ENCODE peak calls at places on chromosomes 16 and 17, in ten cellular contexts. L is HCT116, K is prostate gland, G is H1, I is K562, O is A549, H is stomach, U is lower leg skin, M is transverse colon, C is tibial nerve. D is an unnamed sample.
A peak's percentile ranks its signal among the peaks of the same experiment; 100 is the strongest.

GRCh38 chr17:78144736-78145641 is 1.2 kb upstream of the C17orf99 start:
- DNase-seq in K (no peak), O (peak; percentile 44), I (no peak), C (no peak), U (no peak), G (no peak), M (peak; percentile 54), H (peak; percentile 93), L (no peak), D (peak; percentile 96)

GRCh38 chr17:72447251-72447640 is 326.4 kb downstream of the SOX9 start:
- DNase-seq in H (no peak), U (no peak), C (no peak), I (no peak), L (no peak), G (no peak), O (no peak), K (no peak), M (no peak), D (no peak)

GRCh38 chr17:78391843-78392242 is 13.4 kb downstream of the PGS1 start:
- DNase-seq in K (no peak), G (no peak), L (peak; percentile 13), M (no peak), C (no peak), O (peak; percentile 42), I (no peak), U (no peak), H (no peak), D (no peak)

GRCh38 chr17:43220511-43221125 is 7.8 kb downstream of the CCDC200 start:
- DNase-seq in M (no peak), I (no peak), G (peak; percentile 30), O (no peak), K (no peak), H (no peak), U (no peak), L (no peak), C (no peak), D (no peak)

GRCh38 chr16:49793244-49793643 is 62.7 kb downstream of the ZNF423 start:
- DNase-seq in C (no peak), H (no peak), I (no peak), M (no peak), L (no peak), U (no peak), O (no peak), K (no peak), G (no peak), D (no peak)

GRCh38 chr17:21129023-21129681 is 2.4 kb downstream of the DHRS7B start:
- DNase-seq in L (no peak), I (no peak), O (peak; percentile 67), K (peak; percentile 24), U (no peak), G (no peak), M (no peak), H (no peak), C (peak; percentile 43), D (peak; percentile 39)

GRCh38 chr16:73202176-73202729 is 154.3 kb upstream of the ZFHX3 start:
- DNase-seq in C (no peak), H (no peak), O (peak; percentile 16), K (no peak), U (no peak), L (no peak), M (peak; percentile 79), I (no peak), G (no peak), D (no peak)

GRCh38 chr17:1090454-1091189 is 89.2 kb downstream of the ABR start:
- DNase-seq in U (no peak), K (peak; percentile 54), O (no peak), L (no peak), M (no peak), H (peak; percentile 47), I (no peak), C (no peak), G (no peak), D (peak; percentile 85)

GRCh38 chr16:72962347-72962746 is 85.6 kb downstream of the ZFHX3 start:
- DNase-seq in G (no peak), M (no peak), H (no peak), L (no peak), I (no peak), C (no peak), O (no peak), K (no peak), U (no peak), D (no peak)

GRCh38 chr17:81832608-81833159 is 407 bp downstream of the MCRIP1 start:
- DNase-seq in L (no peak), K (no peak), G (peak; percentile 71), O (no peak), U (no peak), I (peak; percentile 56), H (no peak), C (peak; percentile 18), M (no peak), D (peak; percentile 21)

GRCh38 chr17:9240659-9241370 is 219.5 kb downstream of the NTN1 start:
- DNase-seq in L (no peak), U (peak; percentile 78), G (no peak), I (peak; percentile 21), K (peak; percentile 55), M (peak; percentile 71), H (peak; percentile 47), C (peak; percentile 86), O (peak; percentile 36), D (peak; percentile 61)

GRCh38 chr17:37791434-37791833 is 46.6 kb upstream of the HNF1B start:
- DNase-seq in L (no peak), M (peak; percentile 37), K (no peak), H (peak; percentile 30), I (peak; percentile 67), U (no peak), O (peak; percentile 80), C (no peak), G (no peak), D (no peak)
- TF ChIP-seq CTCF in L (peak; percentile 28), M (peak; percentile 74), K (peak; percentile 38), H (peak; percentile 23), I (peak; percentile 82), U (no peak), O (peak; percentile 83), C (peak; percentile 18), G (peak; percentile 62), D (no peak)

GRCh38 chr16:27516360-27516759 is 33.4 kb downstream of the GTF3C1 start:
- DNase-seq in K (no peak), M (no peak), I (no peak), C (no peak), O (no peak), U (no peak), H (no peak), G (no peak), L (no peak), D (no peak)

GRCh38 chr16:27515874-27516353 is 33.8 kb downstream of the GTF3C1 start:
- DNase-seq in I (peak; percentile 56), L (peak; percentile 6), C (no peak), G (peak; percentile 79), H (peak; percentile 27), M (no peak), O (peak; percentile 48), K (no peak), U (no peak), D (peak; percentile 21)

GRCh38 chr16:27514806-27515205 is 34.9 kb downstream of the GTF3C1 start:
- DNase-seq in G (no peak), O (no peak), H (no peak), I (no peak), U (no peak), L (no peak), M (no peak), C (no peak), K (no peak), D (peak; percentile 67)

GRCh38 chr16:27520982-27521673 is 28.6 kb downstream of the GTF3C1 start:
- DNase-seq in K (no peak), M (no peak), H (no peak), U (no peak), I (no peak), G (no peak), C (no peak), O (no peak), L (no peak), D (peak; percentile 15)

GRCh38 chr16:27518226-27518625 is 31.5 kb downstream of the GTF3C1 start:
- DNase-seq in K (peak; percentile 63), H (no peak), I (no peak), O (no peak), U (no peak), M (no peak), L (no peak), G (no peak), C (no peak), D (no peak)
- TF ChIP-seq POLR2A in K (no peak), H (no peak), I (no peak), O (no peak), U (no peak), M (no peak), L (no peak), G (no peak), C (no peak), D (no peak)

GRCh38 chr16:585351-585750 is 4.5 kb upstream of the RAB40C start:
- DNase-seq in L (no peak), O (peak; percentile 55), K (no peak), H (peak; percentile 67), M (no peak), C (no peak), G (no peak), I (no peak), U (no peak), D (peak; percentile 63)
- TF ChIP-seq CTCF in L (no peak), O (no peak), K (no peak), H (peak; percentile 12), M (peak; percentile 41), C (no peak), G (peak; percentile 19), I (no peak), U (no peak), D (peak; percentile 20)

GRCh38 chr17:4852504-4853075 is 19.4 kb downstream of the MINK1 start:
- DNase-seq in I (peak; percentile 58), U (no peak), C (no peak), G (no peak), M (no peak), H (no peak), K (no peak), O (peak; percentile 56), L (no peak), D (no peak)
- TF ChIP-seq POLR2A in I (no peak), U (no peak), C (no peak), G (no peak), M (no peak), H (no peak), K (no peak), O (no peak), L (no peak), D (no peak)

GRCh38 chr17:45946841-45947256 is 52.2 kb upstream of the STH start:
- DNase-seq in M (no peak), I (no peak), G (no peak), K (no peak), O (no peak), U (no peak), H (no peak), C (no peak), L (no peak), D (peak; percentile 36)
- TF ChIP-seq CTCF in M (no peak), I (no peak), G (no peak), K (no peak), O (no peak), U (no peak), H (no peak), C (no peak), L (no peak), D (no peak)